ENCODE peak calls at places on chromosomes 4 and X, in five cellular contexts. H, F, W, O and S are unnamed samples.
A peak's percentile ranks its signal among the peaks of the same experiment; 100 is the strongest.

GRCh38 chr4:146638801-146639351 is at the start of gene POU4F2:
- DNase-seq in H (peak; percentile 3), F (no peak), W (peak; percentile 20), O (no peak), S (no peak)

GRCh38 chr4:186725422-186726149 is 1.9 kb upstream of the FAT1 start:
- DNase-seq in H (peak; percentile 80), F (peak; percentile 73), W (peak; percentile 87), O (peak; percentile 88), S (peak; percentile 95)

GRCh38 chr4:168832746-168833575 is 177.1 kb downstream of the CBR4 start:
- DNase-seq in H (no peak), F (peak; percentile 42), W (peak; percentile 46), O (no peak), S (no peak)

GRCh38 chrX:37380920-37381319 is 31.8 kb downstream of the PRRG1 start:
- DNase-seq in H (peak; percentile 83), F (peak; percentile 13), W (peak; percentile 85), O (peak; percentile 82), S (peak; percentile 74)

GRCh38 chr4:107541511-107541910 is 178.5 kb downstream of the PAPSS1 start:
- DNase-seq in H (no peak), F (no peak), W (no peak), O (no peak), S (no peak)

GRCh38 chrX:23478056-23478455 is 143.4 kb downstream of the PTCHD1 start:
- DNase-seq in H (peak; percentile 4), F (no peak), W (peak; percentile 13), O (no peak), S (peak; percentile 12)

GRCh38 chr4:36414248-36414647 is 132.8 kb downstream of the DTHD1 start:
- DNase-seq in H (no peak), F (no peak), W (no peak), O (no peak), S (no peak)

GRCh38 chr4:151408630-151409469 is at the start of gene FHIP1A:
- DNase-seq in H (peak; percentile 72), F (peak; percentile 41), W (peak; percentile 73), O (peak; percentile 53), S (peak; percentile 76)

GRCh38 chr4:107825072-107825789 is 499 bp downstream of the SGMS2 start:
- DNase-seq in H (peak; percentile 55), F (peak; percentile 16), W (peak; percentile 67), O (peak; percentile 39), S (peak; percentile 38)

GRCh38 chr4:35925806-35926205 is 318.5 kb downstream of the ARAP2 start:
- DNase-seq in H (no peak), F (no peak), W (no peak), O (no peak), S (no peak)

GRCh38 chrX:78747471-78747870 is at the start of gene LPAR4:
- DNase-seq in H (peak; percentile 23), F (no peak), W (peak; percentile 42), O (no peak), S (peak; percentile 16)

GRCh38 chr4:106551724-106552123 is 183.1 kb upstream of the GIMD1 start:
- DNase-seq in H (no peak), F (no peak), W (no peak), O (no peak), S (no peak)

GRCh38 chr4:139920552-139920951 is 233.4 kb downstream of the MAML3 start:
- DNase-seq in H (no peak), F (no peak), W (no peak), O (no peak), S (no peak)

GRCh38 chrX:123764967-123765871 is 32.4 kb upstream of the THOC2 start:
- DNase-seq in H (peak; percentile 78), F (peak; percentile 87), W (peak; percentile 88), O (peak; percentile 81), S (peak; percentile 94)

GRCh38 chrX:21770631-21771321 is 12.9 kb upstream of the SMPX start:
- DNase-seq in H (peak; percentile 3), F (no peak), W (peak; percentile 14), O (no peak), S (no peak)

GRCh38 chrX:138996268-138996667 is 284.8 kb upstream of the FGF13 start:
- DNase-seq in H (no peak), F (no peak), W (no peak), O (no peak), S (no peak)

GRCh38 chr4:89249716-89250361 is 57.8 kb downstream of the GPRIN3 start:
- DNase-seq in H (no peak), F (no peak), W (no peak), O (no peak), S (no peak)

GRCh38 chrX:129777218-129777768 is 2.5 kb upstream of the SASH3 start:
- DNase-seq in H (no peak), F (peak; percentile 13), W (no peak), O (no peak), S (no peak)

GRCh38 chr4:56821394-56822263 is at the start of gene SPINK2:
- DNase-seq in H (no peak), F (no peak), W (no peak), O (no peak), S (peak; percentile 8)

GRCh38 chr4:82713856-82714255 is 84.7 kb downstream of the SCD5 start:
- DNase-seq in H (peak; percentile 20), F (no peak), W (peak; percentile 35), O (peak; percentile 24), S (no peak)

GRCh38 chr4:33722800-33723511 is 2521.4 kb downstream of the ARAP2 start:
- DNase-seq in H (no peak), F (no peak), W (peak; percentile 9), O (no peak), S (peak; percentile 74)

GRCh38 chrX:131762802-131763234 is 218.9 kb downstream of the OR13H1 start:
- DNase-seq in H (peak; percentile 17), F (no peak), W (peak; percentile 54), O (peak; percentile 77), S (peak; percentile 8)

GRCh38 chrX:131764224-131764623 is 220.3 kb downstream of the OR13H1 start:
- DNase-seq in H (no peak), F (no peak), W (no peak), O (no peak), S (no peak)

DNA sequence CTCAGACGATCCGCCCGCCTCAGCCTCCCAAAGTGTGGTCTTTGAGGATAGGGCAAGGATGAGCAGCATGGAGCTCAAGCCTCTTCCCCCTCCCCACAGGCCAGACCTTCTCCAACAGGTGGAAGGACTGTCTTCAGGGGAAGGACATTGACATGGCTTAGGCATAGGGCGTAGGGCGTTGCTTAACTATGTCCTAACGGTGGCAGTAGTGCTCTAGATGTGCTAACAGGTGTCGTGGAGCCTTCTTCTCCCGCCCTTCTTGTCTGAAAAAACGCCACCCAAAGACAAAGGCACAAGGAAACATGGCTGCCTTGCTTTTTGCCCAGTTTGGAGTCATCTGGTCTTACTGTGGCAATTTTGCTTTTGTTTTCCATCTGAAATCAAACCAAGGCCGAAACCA is 219.8 kb downstream of the OR13H1 start:
- DNase-seq in H (peak; percentile 46), F (no peak), W (peak; percentile 65), O (peak; percentile 85), S (no peak)
- H3K4me3 ChIP-seq in H (no peak overlapping the region), F (peak overlapping the region; percentile 54), W (no peak overlapping the region), O (peak overlapping the region; percentile 1), S (no peak overlapping the region)

DNA sequence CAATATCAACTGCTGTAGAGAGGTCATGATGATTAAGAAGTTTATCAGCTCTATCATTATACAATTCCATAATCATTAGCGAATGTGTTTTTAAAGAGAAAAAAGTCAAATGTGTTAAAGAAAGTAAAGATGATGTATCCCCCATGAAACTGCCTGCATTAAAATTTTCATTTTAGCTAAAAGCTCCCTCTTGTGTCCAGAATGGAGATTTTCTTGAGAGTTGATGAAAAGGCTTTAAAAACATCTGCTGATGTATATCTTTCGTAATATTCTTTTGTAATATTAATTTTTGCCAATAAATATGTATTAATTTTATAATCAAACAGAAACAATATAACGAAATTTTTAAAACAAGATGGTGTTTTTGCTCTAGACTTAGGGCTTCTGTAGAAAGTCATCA is 52.1 kb upstream of the LHFPL1 start:
- DNase-seq in H (no peak), F (no peak), W (no peak), O (peak; percentile 32), S (peak; percentile 0)
- TF ChIP-seq CTCF in H (no peak), F (no peak), W (no peak), O (peak; percentile 49), S (peak; percentile 2)

GRCh38 chrX:72238721-72239475 is at the start of gene ERCC6L:
- DNase-seq in H (peak; percentile 67), F (peak; percentile 83), W (peak; percentile 83), O (peak; percentile 80), S (peak; percentile 83)
- H3K4me3 ChIP-seq in H (peak within 1 kb of the TSS; percentile 66), F (peak within 1 kb of the TSS; percentile 49), W (peak within 1 kb of the TSS; percentile 55), O (peak within 1 kb of the TSS; percentile 32), S (peak within 1 kb of the TSS; percentile 55)

GRCh38 chrX:115266300-115266699 is 23.2 kb upstream of the LUZP4 start:
- DNase-seq in H (no peak), F (no peak), W (peak; percentile 10), O (no peak), S (no peak)

GRCh38 chrX:115264009-115264408 is 25.5 kb upstream of the LUZP4 start:
- DNase-seq in H (no peak), F (no peak), W (no peak), O (no peak), S (no peak)

DNA sequence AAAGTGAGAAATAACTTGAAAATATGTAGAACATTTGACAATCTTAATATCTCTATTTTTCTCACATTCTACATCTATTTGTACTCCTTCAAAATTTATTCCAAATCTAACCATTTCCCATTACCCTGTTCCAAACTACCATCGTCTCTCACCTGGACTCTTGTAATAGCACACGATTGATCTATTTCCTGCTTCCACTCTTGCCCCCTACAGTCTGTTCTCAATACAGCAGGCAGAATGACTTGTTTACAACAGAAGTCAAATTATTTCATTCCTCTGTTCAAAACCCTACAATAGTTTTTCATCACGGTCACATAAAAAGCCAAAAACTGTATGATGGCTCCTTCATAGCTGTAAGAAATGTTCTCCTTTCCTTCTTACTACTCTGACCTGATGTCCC is 21.1 kb upstream of the LUZP4 start:
- DNase-seq in H (no peak), F (no peak), W (no peak), O (peak; percentile 1), S (no peak)
- TF ChIP-seq CTCF in H (peak; percentile 8), F (no peak), W (peak; percentile 24), O (peak; percentile 31), S (peak; percentile 17)

GRCh38 chr4:87073187-87073569 is 138.4 kb downstream of the AFF1 start:
- DNase-seq in H (no peak), F (no peak), W (no peak), O (no peak), S (no peak)
- H3K4me3 ChIP-seq in H (no peak overlapping the region), F (peak overlapping the region; percentile 9), W (no peak overlapping the region), O (no peak overlapping the region), S (no peak overlapping the region)

DNA sequence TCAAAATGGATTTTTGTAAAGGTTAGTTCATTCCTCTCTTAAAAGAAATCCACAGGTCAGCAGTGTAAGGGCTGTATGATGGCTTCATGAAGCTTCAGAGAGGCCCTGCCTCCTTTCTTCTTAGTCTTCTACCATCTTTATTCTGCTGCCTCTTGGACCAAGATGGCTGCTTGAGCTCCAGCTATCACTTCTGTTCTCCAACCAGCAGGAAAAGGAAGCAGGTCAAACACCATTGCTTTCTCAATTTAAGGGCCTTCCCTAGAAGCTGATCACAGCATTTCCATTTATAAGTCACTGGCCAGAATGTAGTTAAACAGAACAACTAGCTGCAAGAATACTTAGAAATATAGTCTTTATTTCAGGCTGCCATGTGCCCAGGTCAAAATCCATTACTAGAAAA is 336.8 kb upstream of the KLF3 start:
- DNase-seq in H (no peak), F (no peak), W (no peak), O (no peak), S (no peak)
- TF ChIP-seq CTCF in H (no peak), F (no peak), W (no peak), O (no peak), S (no peak)